ENCODE peak calls at places on chromosomes 1 and 21, in four cellular contexts. One of them, this sample, is unnamed.

GRCh38 chr1:156747737-156748669 is 3.5 kb downstream of the HDGF start:
- DNase-seq in Daoy: peak
- DNase-seq in BJ: no peak
- DNase-seq in CD4-positive, alpha-beta T cell: no peak
- DNase-seq in this sample: no peak

GRCh38 chr1:14443164-14443787 is 155.2 kb upstream of the KAZN start:
- DNase-seq in Daoy: peak
- DNase-seq in BJ: no peak
- DNase-seq in CD4-positive, alpha-beta T cell: no peak
- DNase-seq in this sample: no peak

GRCh38 chr1:9884805-9885204 is 25.3 kb downstream of the CTNNBIP1 start:
- DNase-seq in Daoy: no peak
- DNase-seq in BJ: no peak
- DNase-seq in CD4-positive, alpha-beta T cell: no peak
- DNase-seq in this sample: no peak

GRCh38 chr1:45111239-45111638 is 95.2 kb downstream of the ZSWIM5 start:
- DNase-seq in Daoy: no peak
- DNase-seq in BJ: no peak
- DNase-seq in CD4-positive, alpha-beta T cell: no peak
- DNase-seq in this sample: no peak

GRCh38 chr21:41211041-41211426 is 43.1 kb downstream of the BACE2 start:
- DNase-seq in Daoy: no peak
- DNase-seq in BJ: no peak
- DNase-seq in CD4-positive, alpha-beta T cell: no peak
- DNase-seq in this sample: no peak

GRCh38 chr1:157993179-157994080 is at the start of gene KIRREL1:
- DNase-seq in Daoy: peak
- DNase-seq in BJ: no peak
- DNase-seq in CD4-positive, alpha-beta T cell: no peak
- DNase-seq in this sample: no peak

GRCh38 chr1:18365099-18365705 is 115.5 kb upstream of the KLHDC7A start:
- DNase-seq in Daoy: no peak
- DNase-seq in BJ: no peak
- DNase-seq in CD4-positive, alpha-beta T cell: no peak
- DNase-seq in this sample: no peak

GRCh38 chr1:50080904-50081586 is 27.7 kb upstream of the ELAVL4 start:
- DNase-seq in Daoy: peak
- DNase-seq in BJ: no peak
- DNase-seq in CD4-positive, alpha-beta T cell: no peak
- DNase-seq in this sample: no peak